ENCODE peak calls at places on chromosomes 3 and 15, in eight cellular contexts. V, T, B, J, Z, A, S and D are unnamed samples.

GRCh38 chr3:183680061-183680460 is 17.5 kb upstream of the YEATS2 start:
- DNase-seq in A (no peak), V (no peak), B (no peak), T (no peak), S (no peak), Z (no peak), J (no peak), D (no peak)

GRCh38 chr15:31591908-31592307 is 265.3 kb downstream of the KLF13 start:
- DNase-seq in V (no peak), J (no peak), S (no peak), Z (no peak), B (no peak), T (no peak), A (no peak), D (no peak)

GRCh38 chr3:45236964-45237363 is 10.9 kb upstream of the TMEM158 start:
- DNase-seq in V (no peak), J (no peak), S (no peak), T (no peak), B (no peak), Z (no peak), A (no peak), D (no peak)

GRCh38 chr3:95189348-95189747 is 1126.5 kb downstream of the NSUN3 start:
- DNase-seq in S (no peak), V (no peak), Z (no peak), A (no peak), T (no peak), B (no peak), J (no peak), D (no peak)

GRCh38 chr15:43958894-43959330 is 132.1 kb downstream of the WDR76 start:
- DNase-seq in A (no peak), S (peak; percentile 62), T (no peak), V (no peak), Z (peak; percentile 13), J (no peak), B (no peak), D (no peak)

GRCh38 chr3:130849111-130849552 is 44.8 kb upstream of the ATP2C1 start:
- DNase-seq in A (no peak), B (peak; percentile 15), T (no peak), Z (no peak), S (no peak), J (no peak), V (no peak), D (peak; percentile 82)

GRCh38 chr3:179421500-179421899 is 29.8 kb downstream of the GNB4 start:
- DNase-seq in V (peak; percentile 28), Z (no peak), J (no peak), S (peak; percentile 53), B (peak; percentile 17), A (no peak), T (no peak), D (peak; percentile 10)

GRCh38 chr3:160756907-160757623 is 1.0 kb downstream of the PPM1L start:
- DNase-seq in Z (no peak), T (no peak), B (peak; percentile 31), J (no peak), A (peak; percentile 70), S (peak; percentile 1), V (peak; percentile 4), D (peak; percentile 7)

GRCh38 chr15:37594431-37594830 is 340.0 kb upstream of the TMCO5A start:
- DNase-seq in B (no peak), Z (no peak), A (no peak), V (no peak), S (no peak), T (no peak), J (no peak), D (no peak)

GRCh38 chr3:187085021-187085666 is 54.2 kb downstream of the RPL39L start:
- DNase-seq in Z (no peak), V (no peak), B (no peak), T (no peak), J (no peak), S (peak; percentile 60), A (no peak), D (no peak)

GRCh38 chr3:27633224-27633545 is 88.9 kb downstream of the EOMES start:
- DNase-seq in J (peak; percentile 3), T (peak; percentile 38), S (no peak), B (no peak), A (no peak), Z (no peak), V (no peak), D (peak; percentile 72)

GRCh38 chr3:9183811-9184463 is 65.5 kb downstream of the SRGAP3 start:
- DNase-seq in S (no peak), Z (no peak), V (no peak), T (no peak), B (peak; percentile 63), A (peak; percentile 62), J (no peak), D (no peak)

DNA sequence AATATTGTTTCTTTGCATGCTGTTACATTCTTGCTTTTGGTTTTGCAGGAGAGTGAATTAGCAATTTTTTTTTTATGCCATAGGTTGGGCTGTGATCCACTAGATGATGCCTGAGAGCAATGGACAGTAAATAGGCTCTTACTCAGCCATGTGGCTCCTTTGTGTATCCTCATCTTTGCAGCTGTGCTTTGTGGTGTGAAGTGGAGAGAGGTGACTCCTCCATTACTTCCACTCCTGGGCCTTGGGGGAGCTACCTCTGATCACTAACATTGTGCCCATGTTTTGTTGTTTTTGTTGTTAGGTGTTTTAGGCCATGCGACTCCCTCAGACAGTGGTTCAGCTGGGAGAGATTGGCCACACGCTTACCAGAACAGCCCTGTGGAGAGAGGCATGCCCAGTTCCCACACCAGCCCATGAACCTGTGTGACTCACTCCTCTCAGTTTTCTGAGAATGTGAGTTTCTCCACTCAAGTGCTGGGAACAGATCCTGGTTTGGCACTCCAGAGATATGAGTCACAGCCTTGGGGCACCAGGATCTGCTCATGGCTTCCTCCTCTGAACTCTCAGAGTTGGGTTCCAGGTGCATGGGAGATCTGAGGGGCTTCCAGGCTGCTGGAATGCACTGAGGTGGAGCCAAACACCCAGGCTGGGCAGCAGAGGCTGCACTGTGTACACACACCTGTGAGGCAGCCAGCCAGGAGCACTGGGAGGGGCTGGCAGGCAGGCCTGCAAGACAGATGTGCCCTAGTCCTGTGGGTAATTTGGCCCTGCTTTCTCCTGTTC is 785.3 kb downstream of the ROBO2 start:
- DNase-seq in Z (no peak), A (no peak), J (no peak), V (no peak), B (no peak), T (no peak), S (peak; percentile 54), D (no peak)
- TF ChIP-seq MAX in Z (no peak), A (no peak), J (no peak), V (no peak), B (no peak), T (no peak), S (no peak), D (no peak)

DNA sequence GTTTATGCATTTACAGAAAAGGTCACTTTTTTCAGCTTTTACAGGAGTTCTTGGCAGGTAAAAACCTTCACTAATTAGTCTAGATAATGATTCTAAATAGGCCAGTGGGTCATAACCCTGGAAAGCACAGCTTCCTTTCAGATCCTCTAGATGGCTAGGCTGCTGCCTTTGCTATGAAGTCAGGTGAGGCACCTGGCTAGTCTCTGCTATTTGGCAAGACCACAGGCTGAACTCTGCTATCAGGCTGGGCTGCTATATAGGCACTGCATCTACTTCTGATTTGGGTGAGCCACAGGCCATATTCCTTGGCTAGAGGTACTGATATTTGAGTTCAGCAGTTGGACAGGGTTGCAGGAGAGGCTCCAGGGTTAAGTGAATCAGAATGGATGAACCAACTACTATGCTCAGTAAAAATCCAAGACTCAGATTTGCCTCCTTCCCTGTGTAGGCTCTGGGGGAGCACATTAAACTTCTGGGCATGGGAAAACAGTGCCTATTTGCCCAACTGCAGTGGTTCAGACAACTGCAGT is 665.7 kb upstream of the TBL1XR1 start:
- DNase-seq in B (no peak), T (no peak), S (no peak), A (no peak), Z (no peak), J (no peak), V (no peak), D (no peak)
- TF ChIP-seq MAX in B (no peak), T (no peak), S (no peak), A (no peak), Z (no peak), J (no peak), V (no peak), D (no peak)

GRCh38 chr15:95994418-95994817 is 336.1 kb upstream of the NR2F2 start:
- DNase-seq in B (no peak), V (no peak), A (no peak), Z (no peak), J (no peak), S (no peak), T (no peak), D (no peak)

GRCh38 chr15:95990833-95991232 is 339.7 kb upstream of the NR2F2 start:
- DNase-seq in S (no peak), A (no peak), B (no peak), J (no peak), T (no peak), Z (no peak), V (no peak), D (peak; percentile 93)

GRCh38 chr15:95995375-95996168 is 334.9 kb upstream of the NR2F2 start:
- DNase-seq in B (no peak), S (peak; percentile 70), Z (no peak), T (no peak), A (no peak), V (no peak), J (no peak), D (no peak)

GRCh38 chr15:95998935-95999334 is 331.6 kb upstream of the NR2F2 start:
- DNase-seq in V (no peak), S (no peak), Z (no peak), A (no peak), T (no peak), B (no peak), J (no peak), D (no peak)

GRCh38 chr15:95996494-95996893 is 334.0 kb upstream of the NR2F2 start:
- DNase-seq in J (no peak), V (no peak), S (no peak), B (no peak), T (no peak), Z (no peak), A (no peak), D (peak; percentile 59)
- TF ChIP-seq MAX in J (no peak), V (no peak), S (no peak), B (no peak), T (no peak), Z (no peak), A (no peak), D (no peak)

GRCh38 chr15:70327328-70328136 is 229.8 kb upstream of the TLE3 start:
- DNase-seq in A (peak; percentile 39), T (no peak), V (no peak), J (no peak), S (peak; percentile 26), Z (no peak), B (no peak), D (peak; percentile 71)
- TF ChIP-seq MAX in A (no peak), T (no peak), V (no peak), J (no peak), S (no peak), Z (no peak), B (no peak), D (no peak)

GRCh38 chr3:108388136-108389132 is 92.1 kb downstream of the HHLA2 start:
- DNase-seq in T (no peak), B (no peak), J (no peak), S (no peak), A (no peak), V (no peak), Z (no peak), D (no peak)
- TF ChIP-seq MAX in T (no peak), B (no peak), J (no peak), S (no peak), A (no peak), V (no peak), Z (no peak), D (no peak)

GRCh38 chr3:182388506-182388905 is 404.8 kb upstream of the ATP11B start:
- DNase-seq in J (no peak), T (no peak), A (no peak), Z (no peak), S (no peak), V (no peak), B (no peak), D (no peak)
- TF ChIP-seq MAX in J (no peak), T (no peak), A (no peak), Z (no peak), S (no peak), V (no peak), B (no peak), D (no peak)